ENCODE peak calls at places on chromosomes 7 and 10, in five cellular contexts. X, H, P, G and Q are unnamed samples. For H3K4me1, the result is how much of the 10 kb centered on the place peaks cover.

GRCh38 chr7:121079425-121080169 is 91.1 kb downstream of the CPED1 start:
- DNase-seq in X (peak), H (peak), P (no peak), G (no peak), Q (no peak)

GRCh38 chr10:30000802-30001571 is 58.4 kb downstream of the JCAD start:
- DNase-seq in X (peak), H (peak), P (no peak), G (no peak), Q (peak)

GRCh38 chr7:2229467-2229866 is 3.3 kb downstream of the MAD1L1 start:
- DNase-seq in X (no peak), H (no peak), P (no peak), G (no peak), Q (no peak)

GRCh38 chr7:116097365-116098009 is 66.9 kb upstream of the TFEC start:
- DNase-seq in X (peak), H (peak), P (no peak), G (no peak), Q (no peak)

GRCh38 chr10:95560288-95561199 is 627 bp downstream of the SORBS1 start:
- DNase-seq in X (peak), H (peak), P (peak), G (peak), Q (no peak)

GRCh38 chr10:69728335-69728861 is 73.3 kb upstream of the COL13A1 start:
- DNase-seq in X (peak), H (peak), P (peak), G (peak), Q (no peak)

GRCh38 chr10:79340646-79341244 is 6.5 kb upstream of the PPIF start:
- DNase-seq in X (no peak), H (no peak), P (peak), G (no peak), Q (no peak)

GRCh38 chr7:77330169-77330882 is 85.8 kb downstream of the GSAP start:
- DNase-seq in X (peak), H (no peak), P (no peak), G (no peak), Q (no peak)

GRCh38 chr10:5305374-5305773 is 59.4 kb upstream of the UCN3 start:
- DNase-seq in X (peak), H (no peak), P (no peak), G (no peak), Q (no peak)

GRCh38 chr7:30646154-30646553 is 36.1 kb downstream of the CRHR2 start:
- DNase-seq in X (no peak), H (no peak), P (no peak), G (no peak), Q (no peak)

GRCh38 chr7:26078437-26079362 is 73.3 kb upstream of the NFE2L3 start:
- DNase-seq in X (peak), H (peak), P (peak), G (peak), Q (peak)

GRCh38 chr7:138449580-138449979 is 10.5 kb upstream of the TRIM24 start:
- DNase-seq in X (no peak), H (no peak), P (peak), G (no peak), Q (no peak)

GRCh38 chr7:82323806-82324205 is 119.8 kb downstream of the CACNA2D1 start:
- DNase-seq in X (peak), H (peak), P (no peak), G (no peak), Q (no peak)

GRCh38 chr10:30645340-30645827 is 15.8 kb upstream of the LYZL2 start:
- DNase-seq in X (peak), H (peak), P (no peak), G (no peak), Q (no peak)

GRCh38 chr10:83012866-83013265 is 1126.4 kb upstream of the GHITM start:
- DNase-seq in X (peak), H (peak), P (no peak), G (no peak), Q (no peak)

GRCh38 chr7:44057849-44058758 is 7.3 kb downstream of the PGAM2 start:
- DNase-seq in X (no peak), H (no peak), P (peak), G (peak), Q (peak)

GRCh38 chr10:119113805-119114732 is 10.2 kb downstream of the DENND10 start:
- DNase-seq in X (peak), H (peak), P (no peak), G (no peak), Q (no peak)

GRCh38 chr10:13567030-13567429 is 19.7 kb upstream of the PRPF18 start:
- DNase-seq in X (peak), H (no peak), P (no peak), G (no peak), Q (no peak)

GRCh38 chr7:30858576-30858975 is 53.1 kb upstream of the AQP1 start:
- DNase-seq in X (no peak), H (no peak), P (no peak), G (no peak), Q (no peak)

GRCh38 chr7:121505021-121505420 is 108.9 kb upstream of the FAM3C start:
- DNase-seq in X (peak), H (peak), P (no peak), G (no peak), Q (no peak)

GRCh38 chr7:154394804-154395203 is 342.6 kb downstream of the DPP6 start:
- DNase-seq in X (no peak), H (no peak), P (no peak), G (no peak), Q (no peak)

GRCh38 chr10:112202561-112203241 is 19.1 kb upstream of the GPAM start:
- DNase-seq in X (peak), H (peak), P (no peak), G (no peak), Q (no peak)

GRCh38 chr7:150415161-150416160 is 35.0 kb upstream of the GIMAP8 start:
- DNase-seq in X (no peak), H (no peak), P (no peak), G (no peak), Q (no peak)

GRCh38 chr7:132580717-132581285 is 4.5 kb upstream of the PLXNA4 start:
- DNase-seq in X (peak), H (peak), P (peak), G (no peak), Q (peak)

GRCh38 chr7:96833701-96834453 is 124.2 kb upstream of the SEM1 start:
- DNase-seq in X (no peak), H (no peak), P (no peak), G (no peak), Q (no peak)

GRCh38 chr7:47498229-47499056 is 83.5 kb downstream of the TNS3 start:
- DNase-seq in X (no peak), H (no peak), P (no peak), G (peak), Q (no peak)

GRCh38 chr10:24344279-24344678 is 135.3 kb downstream of the KIAA1217 start:
- DNase-seq in X (peak), H (peak), P (no peak), G (no peak), Q (no peak)

GRCh38 chr7:40571796-40572195 is 437.0 kb downstream of the SUGCT start:
- DNase-seq in X (peak), H (peak), P (no peak), G (no peak), Q (no peak)

GRCh38 chr7:108266489-108266888 is 136.3 kb upstream of the LAMB4 start:
- DNase-seq in X (peak), H (peak), P (no peak), G (no peak), Q (no peak)

GRCh38 chr10:56346845-56347415 is 14.1 kb downstream of the ZWINT start:
- DNase-seq in X (peak), H (peak), P (no peak), G (no peak), Q (no peak)

GRCh38 chr10:130464426-130464825 is 328.2 kb downstream of the GLRX3 start:
- DNase-seq in X (no peak), H (no peak), P (no peak), G (peak), Q (no peak)

GRCh38 chr7:43781726-43782607 is 23.5 kb downstream of the BLVRA start:
- DNase-seq in X (peak), H (peak), P (no peak), G (no peak), Q (no peak)

GRCh38 chr10:97849101-97849490 is 547 bp upstream of the GOLGA7B start:
- DNase-seq in X (no peak), H (no peak), P (no peak), G (peak), Q (no peak)

GRCh38 chr7:8751557-8752231 is 318.3 kb downstream of the NXPH1 start:
- DNase-seq in X (no peak), H (no peak), P (no peak), G (no peak), Q (no peak)

GRCh38 chr7:131424219-131424822 is 96.6 kb downstream of the MKLN1 start:
- DNase-seq in X (peak), H (peak), P (no peak), G (no peak), Q (no peak)

DNA sequence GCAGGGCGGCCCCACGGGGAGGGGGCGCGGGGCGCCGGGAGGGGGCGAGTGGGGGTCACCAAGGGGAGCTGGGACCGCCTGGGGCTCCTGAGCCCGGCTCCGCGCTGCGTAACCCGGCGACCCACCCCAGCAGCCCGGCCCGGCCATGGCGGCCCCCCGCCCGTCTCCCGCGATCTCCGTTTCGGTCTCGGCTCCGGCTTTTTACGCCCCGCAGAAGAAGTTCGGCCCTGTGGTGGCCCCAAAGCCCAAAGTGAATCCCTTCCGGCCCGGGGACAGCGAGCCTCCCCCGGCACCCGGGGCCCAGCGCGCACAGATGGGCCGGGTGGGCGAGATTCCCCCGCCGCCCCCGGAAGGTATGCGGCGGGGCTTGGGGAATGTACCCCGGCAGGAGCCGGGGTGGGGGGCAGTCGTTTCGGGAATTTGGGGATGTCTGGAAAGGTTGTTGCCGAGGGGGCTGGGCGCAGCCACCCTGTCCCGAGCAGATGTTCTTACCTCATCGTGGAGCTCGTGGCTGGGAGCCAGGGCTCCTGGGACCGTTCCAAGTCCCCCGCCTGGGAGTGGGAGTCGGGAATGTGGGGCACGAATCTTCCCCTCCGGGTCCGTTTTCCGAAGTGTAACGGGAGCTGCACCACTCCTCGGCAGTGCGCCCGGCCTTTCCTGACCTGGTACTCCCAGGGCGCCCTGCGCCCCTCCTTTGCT is 431 bp downstream of the ZYX start:
- DNase-seq in X (peak), H (peak), P (no peak), G (peak), Q (peak)
- H3K4me1 ChIP-seq in X (under half), H (under half), P (half or more), G (half or more), Q (under half)

GRCh38 chr10:61325596-61325995 is 127.6 kb downstream of the TMEM26 start:
- DNase-seq in X (no peak), H (no peak), P (no peak), G (no peak), Q (no peak)
- H3K27ac ChIP-seq in X (no peak), H (no peak), P (no peak), G (no peak), Q (no peak)

DNA sequence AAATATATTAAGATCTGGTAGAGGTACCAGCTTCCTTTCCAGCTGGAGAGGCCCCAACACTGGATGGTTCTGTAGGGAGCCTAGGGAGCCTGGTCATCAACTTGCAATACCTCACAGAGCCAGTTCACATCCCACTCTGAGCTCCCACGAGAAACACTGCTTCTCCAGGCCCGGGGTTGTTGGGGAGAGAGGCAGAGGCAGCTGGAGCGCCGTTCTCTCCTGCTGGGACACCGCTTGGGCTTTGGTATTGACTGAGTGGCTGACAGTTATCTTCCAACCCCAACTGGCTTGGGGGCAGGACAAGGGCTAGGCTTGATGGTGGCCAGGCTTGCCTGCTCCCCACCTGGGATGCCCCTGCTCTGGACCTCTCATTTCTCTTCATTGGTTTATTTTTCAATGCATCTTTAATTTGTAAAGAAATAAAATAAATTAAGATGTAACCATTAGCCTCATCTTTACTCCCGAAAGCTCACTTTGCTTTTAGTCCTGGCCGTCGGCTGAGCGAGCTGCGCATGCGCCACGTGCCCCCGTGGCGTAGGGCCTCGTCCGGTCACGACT is 10.0 kb upstream of the CHCHD1 start:
- DNase-seq in X (peak), H (no peak), P (peak), G (peak), Q (peak)
- H3K4me1 ChIP-seq in X (under half), H (under half), P (under half), G (under half), Q (under half)

GRCh38 chr7:55505259-55505658 is 67.0 kb downstream of the VOPP1 start:
- DNase-seq in X (no peak), H (no peak), P (no peak), G (no peak), Q (no peak)

GRCh38 chr7:55507743-55508142 is 64.6 kb downstream of the VOPP1 start:
- DNase-seq in X (no peak), H (no peak), P (no peak), G (no peak), Q (no peak)

GRCh38 chr7:55502988-55503514 is 69.3 kb downstream of the VOPP1 start:
- DNase-seq in X (no peak), H (no peak), P (no peak), G (no peak), Q (no peak)

GRCh38 chr7:55502209-55502608 is 70.1 kb downstream of the VOPP1 start:
- DNase-seq in X (no peak), H (no peak), P (no peak), G (no peak), Q (no peak)

DNA sequence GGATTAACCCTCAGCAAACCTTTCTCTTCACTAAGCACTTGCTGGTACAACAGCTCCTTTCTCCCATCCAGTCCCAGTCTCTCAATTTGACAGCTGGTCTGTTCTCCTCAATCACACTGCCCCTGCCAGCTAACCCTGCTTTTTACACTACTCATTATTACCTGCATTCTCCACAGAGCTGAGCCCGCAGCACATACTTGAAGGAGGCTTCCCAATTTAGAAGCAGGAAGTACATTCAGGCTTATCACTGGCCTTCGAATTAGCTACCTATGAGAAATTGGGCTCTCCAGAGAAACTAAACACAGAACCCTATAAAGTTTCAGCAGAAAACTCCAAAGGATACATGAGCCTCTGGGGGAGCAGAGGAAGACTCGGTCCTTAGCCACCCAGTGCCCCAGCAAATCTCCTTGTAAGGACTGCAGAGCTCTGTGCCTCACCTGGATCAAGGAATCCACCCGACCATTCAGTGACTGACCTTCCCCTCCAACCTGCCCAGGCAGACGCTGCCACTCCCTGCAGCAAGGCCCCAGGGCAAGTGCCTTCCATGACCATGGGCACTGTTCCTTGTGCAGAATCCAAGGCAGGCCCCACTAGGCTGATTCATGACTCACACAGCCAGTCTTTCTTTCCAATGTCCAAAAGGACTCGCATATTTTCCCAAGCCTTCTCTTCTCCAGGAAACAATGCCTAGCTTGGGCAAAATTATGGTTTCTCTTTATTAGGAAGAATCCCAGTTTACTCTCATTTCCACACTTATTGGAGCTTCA is 68.0 kb downstream of the VOPP1 start:
- DNase-seq in X (peak), H (peak), P (no peak), G (no peak), Q (no peak)
- H3K27ac ChIP-seq in X (no peak), H (no peak), P (no peak), G (no peak), Q (no peak)

GRCh38 chr7:1046722-1047679 is 2.7 kb downstream of the GPR146 start:
- DNase-seq in X (no peak), H (no peak), P (peak), G (no peak), Q (no peak)
- H3K4me1 ChIP-seq in X (under half), H (under half), P (half or more), G (half or more), Q (under half)

GRCh38 chr10:115957010-115957395 is 316.0 kb downstream of the GFRA1 start:
- DNase-seq in X (no peak), H (no peak), P (no peak), G (no peak), Q (no peak)
- H3K27ac ChIP-seq in X (no peak), H (no peak), P (no peak), G (no peak), Q (no peak)

GRCh38 chr7:133693281-133693680 is 433.9 kb upstream of the LRGUK start:
- DNase-seq in X (no peak), H (no peak), P (no peak), G (no peak), Q (no peak)

GRCh38 chr7:133691727-133692450 is 435.3 kb upstream of the LRGUK start:
- DNase-seq in X (peak), H (no peak), P (no peak), G (no peak), Q (no peak)

GRCh38 chr7:133688483-133689239 is 435.8 kb downstream of the EXOC4 start:
- DNase-seq in X (peak), H (peak), P (no peak), G (no peak), Q (no peak)

GRCh38 chr7:133695976-133696531 is 431.1 kb upstream of the LRGUK start:
- DNase-seq in X (no peak), H (no peak), P (no peak), G (no peak), Q (no peak)

DNA sequence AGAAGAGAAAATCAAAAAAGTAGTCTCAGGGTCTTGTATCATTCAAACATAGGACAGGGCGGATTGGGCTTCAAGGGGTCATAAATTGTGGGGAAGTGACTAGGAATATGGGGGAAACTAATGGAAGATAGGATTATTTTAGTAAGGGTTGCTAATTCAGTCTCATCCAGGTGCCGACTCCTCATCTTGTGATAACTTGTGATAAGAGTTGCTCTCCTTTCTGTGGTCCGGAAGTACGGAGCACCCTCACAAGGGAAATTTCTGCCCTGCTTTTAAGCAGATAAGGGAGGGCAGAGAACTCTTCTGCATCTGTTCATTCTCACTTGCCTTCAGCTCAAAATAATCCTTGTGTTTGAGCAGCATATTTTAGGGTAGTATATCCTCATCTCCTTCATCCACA is 436.4 kb upstream of the LRGUK start:
- DNase-seq in X (no peak), H (no peak), P (no peak), G (no peak), Q (no peak)
- H3K4me1 ChIP-seq in X (under half), H (under half), P (under half), G (under half), Q (under half)

DNA sequence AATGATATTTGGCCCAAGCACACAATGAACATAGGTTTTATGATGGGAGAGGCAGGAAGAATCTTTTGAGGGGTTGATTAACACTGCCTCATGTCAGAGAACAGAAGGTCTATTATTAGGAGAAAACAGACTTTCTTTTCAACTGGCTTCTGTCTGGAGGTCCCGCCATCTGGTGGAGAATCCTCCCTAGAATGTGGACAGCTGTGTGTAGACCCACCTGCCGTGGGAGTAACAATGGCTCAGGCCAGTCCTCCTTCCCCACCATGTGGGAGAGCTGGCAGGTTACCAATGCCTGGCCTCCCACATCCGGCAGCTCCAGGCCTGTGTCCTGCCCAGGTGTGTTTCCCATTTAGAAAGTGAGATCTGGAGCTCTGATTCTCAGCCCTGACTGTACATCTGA is 70.4 kb upstream of the AOAH start:
- DNase-seq in X (no peak), H (no peak), P (no peak), G (no peak), Q (no peak)
- H3K27ac ChIP-seq in X (no peak), H (no peak), P (no peak), G (no peak), Q (no peak)

GRCh38 chr7:508461-509170 is 11.0 kb downstream of the PDGFA start:
- DNase-seq in X (no peak), H (no peak), P (no peak), G (peak), Q (no peak)
- H3K4me1 ChIP-seq in X (under half), H (under half), P (under half), G (under half), Q (under half)